ENCODE peak calls at places on chromosomes 12 and 14, in ten cellular contexts. G is right cardiac atrium, N is AG04450, A is T-helper 17 cell, O is anterior cingulate cortex, F is T-helper 2 cell, I is mesothelial cell of epicardium, W is HT1080, T is NCI-H2107, C is left cardiac atrium. Q is an unnamed sample.

GRCh38 chr12:117875652-117876491 is 92.9 kb downstream of the KSR2 start:
- DNase-seq in G (no peak), N (no peak), A (peak), O (peak), F (peak), I (peak), W (peak), T (peak), C (no peak), Q (no peak)

GRCh38 chr14:33765251-33765650 is 185.6 kb downstream of the EGLN3 start:
- DNase-seq in G (peak), N (no peak), A (no peak), O (no peak), F (no peak), I (peak), W (no peak), T (no peak), C (peak), Q (no peak)

GRCh38 chr14:101499080-101499479 is 62.2 kb upstream of the DIO3 start:
- DNase-seq in G (peak), N (no peak), A (no peak), O (no peak), F (no peak), I (peak), W (no peak), T (no peak), C (peak), Q (peak)

GRCh38 chr12:1805441-1806081 is 14.8 kb upstream of the LRTM2 start:
- DNase-seq in G (peak), N (no peak), A (no peak), O (no peak), F (no peak), I (no peak), W (no peak), T (no peak), C (no peak), Q (peak)

GRCh38 chr14:93932642-93933041 is 5.5 kb downstream of the FAM181A start:
- DNase-seq in G (peak), N (no peak), A (no peak), O (no peak), F (no peak), I (no peak), W (no peak), T (no peak), C (no peak), Q (no peak)

GRCh38 chr12:132158677-132159554 is 14.7 kb downstream of the NOC4L start:
- DNase-seq in G (no peak), N (no peak), A (no peak), O (no peak), F (no peak), I (no peak), W (no peak), T (no peak), C (peak), Q (no peak)

GRCh38 chr14:99169776-99170356 is 102.1 kb downstream of the BCL11B start:
- DNase-seq in G (no peak), N (no peak), A (no peak), O (no peak), F (no peak), I (no peak), W (no peak), T (no peak), C (no peak), Q (no peak)

GRCh38 chr12:31023271-31023724 is 50.4 kb upstream of the DDX11 start:
- DNase-seq in G (no peak), N (no peak), A (no peak), O (no peak), F (no peak), I (peak), W (no peak), T (no peak), C (no peak), Q (no peak)

GRCh38 chr12:109445224-109445623 is 31.9 kb downstream of the KCTD10 start:
- DNase-seq in G (no peak), N (no peak), A (no peak), O (no peak), F (no peak), I (no peak), W (no peak), T (no peak), C (no peak), Q (no peak)

GRCh38 chr12:23066095-23066494 is 441.1 kb downstream of the ETNK1 start:
- DNase-seq in G (no peak), N (no peak), A (no peak), O (no peak), F (no peak), I (no peak), W (no peak), T (no peak), C (no peak), Q (no peak)

GRCh38 chr14:33629721-33630287 is 321.1 kb downstream of the EGLN3 start:
- DNase-seq in G (no peak), N (no peak), A (no peak), O (no peak), F (no peak), I (no peak), W (no peak), T (no peak), C (no peak), Q (no peak)

GRCh38 chr12:113222730-113223531 is 1.7 kb downstream of the TPCN1 start:
- DNase-seq in G (peak), N (peak), A (no peak), O (no peak), F (no peak), I (no peak), W (peak), T (peak), C (peak), Q (no peak)

Q was measured in sciatic nerve.